ENCODE peak calls at places on chromosome 20, in ten cellular contexts. C is AG08395; T is ureter; P is substantia nigra; B is ovary; N is activated CD4-positive, alpha-beta T cell treated with anti-CD3 and anti-CD28 coated beads for 4 hours; F is cardiac fibroblast; I is stimulated activated CD4-positive, alpha-beta T cell treated with anti-CD3 and anti-CD28 coated beads, Interleukin-15, amount 100 ng/mL, for 48 hours; E is Peyer's patch; Q is AG20443. M is an unnamed sample.

GRCh38 chr20:31555203-31555602 is 41.0 kb downstream of the HM13 start:
- DNase-seq in C (no peak), Q (no peak), E (no peak), I (no peak), F (no peak), P (no peak), B (no peak), T (no peak), N (no peak), M (no peak)

GRCh38 chr20:45998761-45999160 is 9.9 kb upstream of the MMP9 start:
- DNase-seq in F (no peak), B (no peak), P (no peak), E (peak), Q (no peak), T (no peak), I (no peak), C (no peak), N (no peak), M (no peak)

GRCh38 chr20:401682-402495 is 6.2 kb upstream of the RBCK1 start:
- DNase-seq in C (no peak), P (no peak), T (no peak), Q (no peak), I (no peak), B (no peak), E (no peak), N (no peak), F (peak), M (peak)

GRCh38 chr20:23662276-23662870 is 24.6 kb upstream of the CST3 start:
- DNase-seq in B (no peak), N (no peak), P (no peak), E (no peak), T (no peak), F (no peak), C (no peak), Q (no peak), I (no peak), M (no peak)

GRCh38 chr20:38931984-38932383 is 5.8 kb downstream of the FAM83D start:
- DNase-seq in F (no peak), E (no peak), P (no peak), T (no peak), Q (no peak), C (no peak), N (no peak), I (no peak), B (no peak), M (no peak)

GRCh38 chr20:1968958-1969357 is 24.9 kb downstream of the PDYN start:
- DNase-seq in E (no peak), N (no peak), P (no peak), T (no peak), Q (no peak), I (no peak), B (no peak), F (no peak), C (no peak), M (no peak)

GRCh38 chr20:40880716-40881104 is 147.9 kb upstream of the TOP1 start:
- DNase-seq in C (no peak), P (no peak), F (no peak), Q (no peak), E (no peak), N (no peak), B (no peak), T (no peak), I (no peak), M (no peak)

GRCh38 chr20:61113731-61114130 is 138.3 kb upstream of the CDH4 start:
- DNase-seq in E (no peak), P (no peak), N (no peak), I (no peak), C (no peak), B (no peak), T (no peak), F (no peak), Q (no peak), M (no peak)

GRCh38 chr20:19849341-19850189 is 91.5 kb downstream of the RIN2 start:
- DNase-seq in Q (peak), F (no peak), E (no peak), I (no peak), T (no peak), N (no peak), B (no peak), C (peak), P (peak), M (no peak)

GRCh38 chr20:58019027-58019849 is 209.2 kb downstream of the ANKRD60 start:
- DNase-seq in F (peak), N (no peak), Q (peak), C (peak), T (no peak), B (no peak), P (no peak), I (no peak), E (no peak), M (no peak)

GRCh38 chr20:6231551-6231950 is 108.7 kb upstream of the FERMT1 start:
- DNase-seq in C (no peak), F (peak), B (no peak), P (no peak), Q (no peak), I (no peak), N (no peak), T (no peak), E (no peak), M (no peak)

GRCh38 chr20:35474504-35474903 is 19.1 kb downstream of the CEP250 start:
- DNase-seq in P (no peak), I (no peak), F (no peak), Q (no peak), B (no peak), C (no peak), N (no peak), E (no peak), T (no peak), M (no peak)

GRCh38 chr20:58342104-58342945 is 32.8 kb downstream of the RAB22A start:
- DNase-seq in T (no peak), P (no peak), Q (peak), B (no peak), I (no peak), N (no peak), E (no peak), F (peak), C (peak), M (no peak)

GRCh38 chr20:59308493-59309201 is 8.2 kb downstream of the EDN3 start:
- DNase-seq in B (no peak), C (no peak), F (no peak), P (no peak), Q (no peak), E (peak), T (no peak), I (no peak), N (no peak), M (no peak)

GRCh38 chr20:48002517-48002970 is 217.3 kb upstream of the SULF2 start:
- DNase-seq in Q (no peak), F (no peak), N (no peak), C (no peak), P (no peak), T (no peak), B (no peak), I (no peak), E (no peak), M (no peak)

GRCh38 chr20:48156951-48157700 is 371.8 kb upstream of the SULF2 start:
- DNase-seq in I (no peak), T (no peak), C (no peak), N (no peak), P (no peak), E (no peak), B (no peak), Q (no peak), F (no peak), M (no peak)

GRCh38 chr20:49936153-49937022 is at the start of gene RNF114:
- DNase-seq in I (peak), C (peak), N (peak), P (peak), F (peak), Q (peak), T (peak), B (peak), E (peak), M (peak)

GRCh38 chr20:34083137-34083536 is 28.9 kb downstream of the EIF2S2 start:
- DNase-seq in T (peak), C (peak), E (no peak), P (no peak), N (no peak), F (peak), Q (peak), I (no peak), B (peak), M (peak)

GRCh38 chr20:52572687-52573086 is 381.1 kb upstream of the ZFP64 start:
- DNase-seq in P (no peak), C (no peak), I (no peak), N (no peak), E (no peak), B (no peak), Q (peak), T (no peak), F (peak), M (no peak)

GRCh38 chr20:44071057-44071456 is 115.9 kb downstream of the JPH2 start:
- DNase-seq in N (no peak), C (no peak), T (peak), Q (no peak), I (no peak), E (no peak), P (no peak), F (no peak), B (no peak), M (no peak)

GRCh38 chr20:49349678-49350077 is 71.8 kb upstream of the ZNFX1 start:
- DNase-seq in E (no peak), F (no peak), Q (peak), I (no peak), N (no peak), B (no peak), T (peak), C (peak), P (no peak), M (no peak)

GRCh38 chr20:8693709-8694108 is 375.2 kb upstream of the PLCB4 start:
- DNase-seq in I (no peak), C (peak), T (no peak), N (no peak), F (peak), E (no peak), P (no peak), Q (peak), B (no peak), M (no peak)

GRCh38 chr20:35768731-35769664 is 2.8 kb upstream of the PHF20 start:
- DNase-seq in F (peak), I (peak), C (peak), E (peak), T (peak), Q (peak), P (peak), B (peak), N (peak), M (peak)